ENCODE peak calls at places on chromosomes 2 and 18, in four cellular contexts. Y is K562, W is SK-N-SH, J is HepG2. A is an unnamed sample.

GRCh38 chr2:188114014-188114413 is 177.7 kb upstream of the GULP1 start:
- DNase-seq in Y (no peak), W (peak), J (no peak), A (no peak)

GRCh38 chr2:239302808-239303557 is 97.8 kb downstream of the HDAC4 start:
- DNase-seq in Y (no peak), W (no peak), J (no peak), A (peak)

GRCh38 chr2:48364100-48364499 is 165.9 kb upstream of the STON1 start:
- DNase-seq in Y (no peak), W (no peak), J (no peak), A (no peak)

GRCh38 chr2:85797959-85798358 is 44.2 kb downstream of the ATOH8 start:
- DNase-seq in Y (peak), W (peak), J (peak), A (no peak)

GRCh38 chr2:97995026-97995733 is 568 bp downstream of the TMEM131 start:
- DNase-seq in Y (peak), W (peak), J (peak), A (peak)

GRCh38 chr18:27778441-27778840 is 398.5 kb downstream of the CDH2 start:
- DNase-seq in Y (no peak), W (no peak), J (no peak), A (no peak)

GRCh38 chr2:147002256-147002655 is 842.6 kb upstream of the ACVR2A start:
- DNase-seq in Y (no peak), W (no peak), J (no peak), A (no peak)

GRCh38 chr18:10197097-10197496 is 257.3 kb upstream of the APCDD1 start:
- DNase-seq in Y (no peak), W (no peak), J (no peak), A (no peak)

GRCh38 chr2:111121873-111122630 is 1.3 kb downstream of the BCL2L11 start:
- DNase-seq in Y (peak), W (peak), J (peak), A (no peak)

GRCh38 chr2:201273330-201273983 is 13.1 kb downstream of the CASP8 start:
- DNase-seq in Y (no peak), W (no peak), J (peak), A (no peak)

GRCh38 chr18:13464432-13465125 is 246.0 kb downstream of the LDLRAD4 start:
- DNase-seq in Y (no peak), W (no peak), J (no peak), A (peak)

GRCh38 chr2:240603081-240603835 is 16.7 kb downstream of the CAPN10 start:
- DNase-seq in Y (no peak), W (no peak), J (no peak), A (no peak)

GRCh38 chr2:149860276-149860921 is 272.8 kb upstream of the MMADHC start:
- DNase-seq in Y (no peak), W (no peak), J (peak), A (peak)

GRCh38 chr2:169707626-169708025 is 13.4 kb downstream of the PHOSPHO2 start:
- DNase-seq in Y (no peak), W (no peak), J (no peak), A (no peak)

GRCh38 chr2:197889041-197889440 is 84.6 kb downstream of the PLCL1 start:
- DNase-seq in Y (peak), W (no peak), J (no peak), A (peak)

GRCh38 chr2:226256237-226256636 is 543.4 kb downstream of the IRS1 start:
- DNase-seq in Y (no peak), W (no peak), J (no peak), A (no peak)

GRCh38 chr2:85929096-85930044 is 40.6 kb upstream of the ST3GAL5 start:
- DNase-seq in Y (no peak), W (no peak), J (no peak), A (no peak)

GRCh38 chr2:188909036-188909435 is 65.1 kb upstream of the COL3A1 start:
- DNase-seq in Y (no peak), W (no peak), J (no peak), A (no peak)

GRCh38 chr2:220969348-220969747 is 602.8 kb downstream of the EPHA4 start:
- DNase-seq in Y (no peak), W (no peak), J (no peak), A (no peak)

GRCh38 chr18:2780750-2781149 is 66.1 kb upstream of the EMILIN2 start:
- DNase-seq in Y (no peak), W (peak), J (no peak), A (no peak)

GRCh38 chr18:46672062-46672970 is 15.3 kb upstream of the LOXHD1 start:
- DNase-seq in Y (no peak), W (no peak), J (no peak), A (no peak)
- TF ChIP-seq GABPA in Y (no peak), W (no peak), J (no peak), A (no peak)

DNA sequence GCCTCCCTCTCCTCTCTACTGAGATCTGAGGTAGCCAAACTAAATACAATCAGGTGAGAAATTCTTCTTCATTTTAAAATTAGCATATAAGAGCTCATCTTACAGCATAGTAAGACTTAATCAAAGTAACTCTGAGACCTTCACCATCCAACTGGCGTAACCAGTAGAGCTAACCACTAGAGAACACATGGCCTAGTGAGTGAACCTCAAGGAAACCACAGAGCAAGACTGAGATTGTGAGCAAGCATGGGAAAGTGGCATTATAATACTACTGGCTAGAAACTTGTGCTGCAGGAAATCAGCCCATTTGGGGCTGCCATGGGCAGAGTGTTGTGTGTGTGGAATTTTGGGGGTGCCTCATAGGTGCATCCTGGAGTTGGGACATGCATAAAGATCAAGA is 61.1 kb upstream of the SPHKAP start:
- DNase-seq in Y (no peak), W (no peak), J (no peak), A (no peak)
- TF ChIP-seq REST in Y (no peak), W (no peak), J (no peak), A (no peak)

DNA sequence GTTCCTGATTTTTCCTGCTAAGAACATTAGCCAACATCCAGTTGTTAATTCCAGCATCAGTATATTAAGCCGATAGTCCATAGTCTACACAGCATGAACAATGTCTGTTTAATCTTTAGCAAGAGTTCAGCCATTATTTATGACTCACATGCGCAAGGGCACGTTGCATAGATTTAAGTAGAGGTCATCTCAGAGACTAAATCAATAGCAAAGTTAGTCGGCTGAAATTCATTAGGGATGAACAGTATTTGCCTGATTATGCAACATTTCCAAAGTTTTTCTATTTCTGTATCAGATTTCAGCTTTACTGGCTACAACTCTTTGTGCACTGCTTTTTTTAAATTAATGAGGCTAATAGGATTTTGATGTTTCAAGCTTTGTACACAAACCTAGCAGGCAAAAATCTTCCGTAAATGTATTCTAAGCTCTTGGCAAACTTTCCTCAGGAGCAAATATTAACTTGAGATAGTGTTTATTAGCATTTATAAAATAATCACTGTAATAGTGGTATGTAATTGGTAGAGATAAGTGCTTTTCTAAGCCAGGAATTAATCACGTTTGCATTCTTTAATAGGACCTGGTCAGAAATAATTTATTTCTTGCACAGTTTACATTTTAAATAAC is 578.7 kb upstream of the ID2 start:
- DNase-seq in Y (no peak), W (no peak), J (peak), A (no peak)
- TF ChIP-seq GABPA in Y (no peak), W (no peak), J (no peak), A (no peak)

DNA sequence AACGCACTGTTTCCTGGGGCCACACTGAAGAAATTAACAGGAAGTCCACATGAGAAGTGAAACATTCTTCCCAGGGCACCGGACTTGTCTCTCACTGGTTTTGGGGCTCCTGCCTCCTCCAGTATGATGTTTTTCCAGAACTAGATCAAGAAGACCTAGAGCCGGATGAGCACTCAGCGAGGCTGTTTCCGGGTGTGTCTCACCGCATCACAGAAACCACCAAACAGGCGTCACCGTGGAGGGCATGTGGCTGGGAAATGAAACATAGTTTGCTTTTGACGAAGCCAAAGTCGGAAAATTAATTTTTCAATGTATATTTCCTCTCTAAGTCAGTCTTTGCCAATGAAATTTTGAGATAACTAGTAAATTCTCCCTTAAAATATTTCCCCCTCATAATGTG is 314.0 kb upstream of the SALL3 start:
- DNase-seq in Y (no peak), W (no peak), J (no peak), A (no peak)
- TF ChIP-seq REST in Y (no peak), W (no peak), J (no peak), A (no peak)

GRCh38 chr18:42064109-42064508 is 109.1 kb downstream of the PIK3C3 start:
- DNase-seq in Y (no peak), W (no peak), J (no peak), A (no peak)
- TF ChIP-seq GABPA in Y (no peak), W (no peak), J (no peak), A (no peak)

GRCh38 chr18:35750929-35751328 is 169.4 kb downstream of the GALNT1 start:
- DNase-seq in Y (no peak), W (no peak), J (no peak), A (no peak)

GRCh38 chr18:35755369-35755768 is 173.8 kb downstream of the GALNT1 start:
- DNase-seq in Y (no peak), W (no peak), J (no peak), A (no peak)

GRCh38 chr18:35756506-35757117 is 175.1 kb downstream of the GALNT1 start:
- DNase-seq in Y (peak), W (peak), J (peak), A (peak)

GRCh38 chr18:35754464-35754863 is 172.9 kb downstream of the GALNT1 start:
- DNase-seq in Y (no peak), W (no peak), J (no peak), A (no peak)

GRCh38 chr18:35753306-35753910 is 171.9 kb downstream of the GALNT1 start:
- DNase-seq in Y (no peak), W (no peak), J (no peak), A (no peak)
- TF ChIP-seq REST in Y (no peak), W (no peak), J (no peak), A (no peak)

DNA sequence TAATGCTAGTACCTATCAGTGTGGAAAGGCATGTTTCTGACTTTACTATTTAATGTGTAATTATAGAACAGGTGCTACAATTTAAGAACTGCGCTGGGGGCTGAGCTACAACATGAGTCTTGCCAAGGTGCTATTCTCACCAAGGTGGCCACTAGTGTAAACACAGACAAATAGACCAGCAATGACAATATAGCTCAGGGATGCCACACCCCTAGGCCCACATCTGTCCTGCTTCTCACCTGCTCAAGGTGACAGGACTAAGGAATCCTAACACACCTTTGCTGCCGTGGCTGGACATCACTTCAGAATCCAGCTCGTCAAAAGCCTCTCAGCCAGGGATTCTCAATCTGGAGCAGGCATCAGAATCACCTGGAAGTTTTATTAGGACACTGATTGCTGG is 17.1 kb downstream of the ATP8B1 start:
- DNase-seq in Y (no peak), W (no peak), J (no peak), A (no peak)
- TF ChIP-seq GABPA in Y (no peak), W (no peak), J (no peak), A (no peak)

A was measured in HL-60.